ENCODE peak calls at places on chromosomes 1 and 21, in four cellular contexts. W is prostate gland, G is heart left ventricle, O is GM12891. H is an unnamed sample.
A peak's percentile ranks its signal among the peaks of the same experiment; 100 is the strongest.

GRCh38 chr1:5597991-5598823 is 394.0 kb downstream of the NPHP4 start:
- DNase-seq in O (no peak), G (peak; percentile 29), W (peak; percentile 83), H (no peak)

GRCh38 chr1:52553372-52554266 is 727 bp upstream of the TUT4 start:
- DNase-seq in O (peak; percentile 75), G (peak; percentile 91), W (peak; percentile 74), H (peak; percentile 38)

GRCh38 chr21:42892582-42892930 is 553 bp upstream of the NDUFV3 start:
- DNase-seq in W (no peak), O (no peak), G (no peak), H (no peak)

GRCh38 chr1:78840447-78841251 is 165.9 kb downstream of the ADGRL4 start:
- DNase-seq in W (no peak), G (peak; percentile 22), O (no peak), H (peak; percentile 60)

GRCh38 chr1:13714851-13715250 is 14.9 kb downstream of the PRDM2 start:
- DNase-seq in G (no peak), O (no peak), W (no peak), H (no peak)

GRCh38 chr21:15383588-15383987 is 318.8 kb upstream of the NRIP1 start:
- DNase-seq in O (no peak), W (no peak), G (no peak), H (no peak)

GRCh38 chr1:99648107-99648506 is 2.2 kb downstream of the PALMD start:
- DNase-seq in G (peak; percentile 83), W (peak; percentile 60), O (no peak), H (no peak)

GRCh38 chr21:44509539-44509938 is 30.5 kb downstream of the KRTAP10-1 start:
- DNase-seq in W (peak; percentile 85), G (peak; percentile 90), O (no peak), H (no peak)

GRCh38 chr1:15493869-15494390 is 18.0 kb downstream of the CELA2B start:
- DNase-seq in G (no peak), O (no peak), W (no peak), H (no peak)

GRCh38 chr1:93178418-93178817 is 1.8 kb downstream of the TMED5 start:
- DNase-seq in O (no peak), W (no peak), G (no peak), H (no peak)

GRCh38 chr1:164682570-164682969 is 123.6 kb downstream of the PBX1 start:
- DNase-seq in O (no peak), G (no peak), W (no peak), H (no peak)

GRCh38 chr1:237124856-237125462 is 83.0 kb downstream of the RYR2 start:
- DNase-seq in W (no peak), G (no peak), O (no peak), H (no peak)

GRCh38 chr1:184616504-184616903 is 138.2 kb downstream of the EDEM3 start:
- DNase-seq in G (no peak), W (no peak), O (no peak), H (no peak)

GRCh38 chr1:162056568-162056967 is 12.9 kb upstream of the NOS1AP start:
- DNase-seq in W (no peak), G (no peak), O (no peak), H (no peak)

GRCh38 chr1:17892225-17892624 is 137.1 kb downstream of the ACTL8 start:
- DNase-seq in W (peak; percentile 16), O (no peak), G (peak; percentile 85), H (no peak)

GRCh38 chr1:59150537-59151386 is 146.1 kb upstream of the FGGY start:
- DNase-seq in O (peak; percentile 21), G (peak; percentile 90), W (no peak), H (peak; percentile 97)

GRCh38 chr21:44260791-44261190 is 906 bp downstream of the DNMT3L start:
- DNase-seq in O (no peak), G (no peak), W (no peak), H (no peak)

GRCh38 chr1:161487483-161487827 is 17.8 kb upstream of the FCGR2A start:
- DNase-seq in G (peak; percentile 47), O (no peak), W (no peak), H (no peak)

GRCh38 chr1:22711591-22712501 is 1.2 kb downstream of the EPHB2 start:
- DNase-seq in G (no peak), O (no peak), W (no peak), H (no peak)

GRCh38 chr21:33886316-33886715 is 29.3 kb downstream of the ATP5PO start:
- DNase-seq in O (no peak), G (no peak), W (no peak), H (no peak)

GRCh38 chr1:67441183-67441582 is 11.0 kb upstream of the SERBP1 start:
- DNase-seq in G (peak; percentile 55), W (no peak), O (no peak), H (peak; percentile 14)

GRCh38 chr1:43507296-43508295 is 23.1 kb upstream of the PTPRF start:
- DNase-seq in O (no peak), W (no peak), G (no peak), H (no peak)

GRCh38 chr1:119475866-119476439 is 31.1 kb upstream of the HSD3B1 start:
- DNase-seq in W (peak; percentile 65), O (peak; percentile 26), G (no peak), H (peak; percentile 23)

GRCh38 chr1:157844084-157844830 is 2.6 kb upstream of the CD5L start:
- DNase-seq in W (no peak), O (no peak), G (peak; percentile 44), H (no peak)

GRCh38 chr1:228376262-228376628 is 30.4 kb downstream of the TRIM11 start:
- DNase-seq in W (no peak), O (no peak), G (no peak), H (no peak)

GRCh38 chr1:28910379-28911125 is 3.8 kb upstream of the EPB41 start:
- DNase-seq in G (no peak), O (no peak), W (no peak), H (no peak)

GRCh38 chr1:219150913-219151312 is 22.8 kb upstream of the LYPLAL1 start:
- DNase-seq in G (no peak), W (no peak), O (no peak), H (no peak)

GRCh38 chr1:60970081-60970509 is 112.3 kb upstream of the NFIA start:
- DNase-seq in W (no peak), G (no peak), O (no peak), H (no peak)

GRCh38 chr1:184457500-184457899 is 70.7 kb downstream of the C1orf21 start:
- DNase-seq in G (no peak), W (peak; percentile 27), O (no peak), H (no peak)

GRCh38 chr1:187551061-187551460 is 722.3 kb downstream of the PLA2G4A start:
- DNase-seq in W (no peak), O (no peak), G (no peak), H (no peak)

GRCh38 chr1:95685091-95685490 is 451.1 kb downstream of the RWDD3 start:
- DNase-seq in G (no peak), W (no peak), O (no peak), H (no peak)

GRCh38 chr1:206502403-206502802 is 4.9 kb upstream of the RASSF5 start:
- DNase-seq in O (no peak), W (no peak), G (no peak), H (no peak)

GRCh38 chr1:184409011-184409410 is 22.2 kb downstream of the C1orf21 start:
- DNase-seq in O (no peak), G (no peak), W (no peak), H (no peak)

GRCh38 chr1:11704226-11704619 is 12.7 kb downstream of the DRAXIN start:
- DNase-seq in O (no peak), W (no peak), G (no peak), H (no peak)

GRCh38 chr1:15343729-15344128 is 66.0 kb upstream of the EFHD2 start:
- DNase-seq in O (no peak), W (peak; percentile 85), G (peak; percentile 81), H (no peak)

GRCh38 chr1:110056776-110057175 is 13.7 kb downstream of the ALX3 start:
- DNase-seq in W (no peak), O (no peak), G (no peak), H (no peak)

GRCh38 chr1:211133393-211133840 is 531 bp downstream of the KCNH1 start:
- DNase-seq in W (no peak), O (no peak), G (peak; percentile 34), H (no peak)

GRCh38 chr1:17167783-17168479 is 37.0 kb upstream of the PADI1 start:
- DNase-seq in O (no peak), W (no peak), G (no peak), H (peak; percentile 95)

GRCh38 chr1:182633657-182634281 is 29.6 kb upstream of the RGS16 start:
- DNase-seq in W (no peak), O (no peak), G (no peak), H (no peak)

GRCh38 chr1:162726539-162726938 is 64.0 kb upstream of the HSD17B7 start:
- DNase-seq in W (no peak), G (no peak), O (no peak), H (no peak)

H was measured in kidney epithelial cell.